ENCODE peak calls at places on chromosome 11, in eight cellular contexts. S, E, Z, Y, V, Q, L and R are unnamed samples.

GRCh38 chr11:103110406-103110805 is 1.2 kb downstream of the DYNC2H1 start:
- DNase-seq in S (no peak), E (peak; percentile 11), Z (no peak), Q (no peak), Y (peak; percentile 56), L (no peak), V (no peak), R (no peak)

GRCh38 chr11:10592331-10592730 is 23.9 kb upstream of the LYVE1 start:
- DNase-seq in S (no peak), L (no peak), Q (no peak), Y (peak; percentile 96), V (no peak), E (peak; percentile 82), Z (no peak), R (no peak)

GRCh38 chr11:46666516-46666915 is 33.9 kb downstream of the ARHGAP1 start:
- DNase-seq in Y (no peak), E (no peak), Q (no peak), Z (no peak), L (no peak), S (no peak), V (no peak), R (no peak)

GRCh38 chr11:61897387-61898246 is 6.3 kb upstream of the FADS3 start:
- DNase-seq in V (peak; percentile 88), Y (peak; percentile 53), Z (no peak), S (no peak), E (peak; percentile 40), L (peak; percentile 70), Q (peak; percentile 65), R (peak; percentile 78)

GRCh38 chr11:34926101-34926830 is 9.8 kb downstream of the PDHX start:
- DNase-seq in V (no peak), S (no peak), Z (no peak), E (peak; percentile 84), Q (no peak), Y (peak; percentile 62), L (no peak), R (no peak)

GRCh38 chr11:57515332-57516060 is at the start of gene SLC43A1:
- DNase-seq in Q (peak; percentile 35), Y (peak; percentile 59), Z (no peak), L (no peak), S (no peak), V (peak; percentile 79), E (peak; percentile 63), R (no peak)

GRCh38 chr11:76086713-76087635 is 119.3 kb downstream of the WNT11 start:
- DNase-seq in Q (no peak), V (no peak), S (no peak), Y (peak; percentile 88), L (no peak), E (no peak), Z (no peak), R (no peak)

GRCh38 chr11:131038597-131038996 is 122.3 kb upstream of the SNX19 start:
- DNase-seq in L (no peak), Q (no peak), Z (no peak), Y (no peak), V (no peak), S (no peak), E (no peak), R (no peak)

GRCh38 chr11:66050581-66051231 is 1.5 kb upstream of the SF3B2 start:
- DNase-seq in E (no peak), V (no peak), L (no peak), Z (no peak), S (no peak), Y (no peak), Q (no peak), R (no peak)

GRCh38 chr11:74636633-74637184 is 44.3 kb downstream of the POLD3 start:
- DNase-seq in Q (no peak), Z (no peak), V (no peak), S (no peak), Y (peak; percentile 95), E (peak; percentile 9), L (no peak), R (no peak)

GRCh38 chr11:37352485-37352884 is 754.4 kb upstream of the RAG2 start:
- DNase-seq in Y (no peak), V (no peak), Q (no peak), S (no peak), Z (no peak), E (no peak), L (no peak), R (no peak)

GRCh38 chr11:132402056-132402684 is 1031.8 kb downstream of the NTM start:
- DNase-seq in Y (peak; percentile 51), E (no peak), V (no peak), Q (peak; percentile 0), Z (no peak), S (no peak), L (no peak), R (no peak)

GRCh38 chr11:13117344-13117743 is 108.2 kb downstream of the RASSF10 start:
- DNase-seq in Z (no peak), Y (no peak), L (no peak), Q (no peak), S (no peak), E (no peak), V (no peak), R (no peak)

GRCh38 chr11:36333897-36334296 is 37.8 kb downstream of the PRR5L start:
- DNase-seq in E (peak; percentile 7), Q (no peak), L (no peak), S (no peak), V (no peak), Z (no peak), Y (peak; percentile 53), R (no peak)

GRCh38 chr11:70826541-70826943 is 425.8 kb downstream of the SHANK2 start:
- DNase-seq in S (no peak), V (no peak), Z (no peak), Y (no peak), Q (no peak), E (no peak), L (no peak), R (peak; percentile 35)

GRCh38 chr11:16815047-16815767 is 76.8 kb downstream of the C11orf58 start:
- DNase-seq in L (no peak), Y (peak; percentile 27), E (peak; percentile 79), V (peak; percentile 86), Q (no peak), Z (no peak), S (peak; percentile 39), R (no peak)

GRCh38 chr11:35235944-35236666 is 97.1 kb downstream of the CD44 start:
- DNase-seq in Z (no peak), V (no peak), Y (no peak), L (peak; percentile 93), S (no peak), Q (peak; percentile 28), E (no peak), R (no peak)

GRCh38 chr11:84685149-84685548 is 942.0 kb downstream of the DLG2 start:
- DNase-seq in V (no peak), Z (no peak), Q (no peak), E (no peak), Y (no peak), S (no peak), L (no peak), R (no peak)

GRCh38 chr11:36790450-36790849 is 192.4 kb upstream of the RAG2 start:
- DNase-seq in L (no peak), Q (no peak), Z (no peak), V (no peak), E (no peak), Y (no peak), S (no peak), R (no peak)

GRCh38 chr11:59216654-59217640 is 4.2 kb upstream of the MPEG1 start:
- DNase-seq in Z (no peak), Y (peak; percentile 67), Q (no peak), S (no peak), L (no peak), V (no peak), E (peak; percentile 82), R (no peak)

GRCh38 chr11:12599408-12600143 is 74.6 kb upstream of the TEAD1 start:
- DNase-seq in Y (no peak), L (no peak), V (peak; percentile 93), Z (no peak), S (no peak), Q (peak; percentile 27), E (peak; percentile 2), R (peak; percentile 29)

GRCh38 chr11:92380882-92381281 is 156.3 kb downstream of the FAT3 start:
- DNase-seq in S (no peak), V (no peak), Q (no peak), L (no peak), Z (no peak), Y (peak; percentile 77), E (no peak), R (no peak)

GRCh38 chr11:118870396-118871343 is 13.0 kb upstream of the CXCR5 start:
- DNase-seq in L (peak; percentile 60), Y (peak; percentile 13), S (no peak), V (peak; percentile 69), Z (no peak), Q (no peak), E (peak; percentile 22), R (peak; percentile 55)

GRCh38 chr11:117387992-117388765 is 60.5 kb downstream of the CEP164 start:
- DNase-seq in V (no peak), E (no peak), Z (no peak), S (no peak), L (no peak), Q (no peak), Y (peak; percentile 77), R (no peak)